ENCODE peak calls at places on chromosomes 4 and X, in eight cellular contexts. One of them, this sample, is unnamed.

GRCh38 chr4:72701987-72702819 is 133.2 kb upstream of the ADAMTS3 start:
- DNase-seq in DMS 273 treated with DMSO at 0.1 percent for 48 hours: no peak
- DNase-seq in aorta: no peak
- DNase-seq in left ventricle myocardium inferior: no peak
- DNase-seq in IMR-90: peak
- DNase-seq in cardiac fibroblast: peak
- DNase-seq in anterior cingulate cortex: no peak
- DNase-seq in Karpas-422: peak
- DNase-seq in this sample: no peak

GRCh38 chr4:60400599-60400998 is 799.5 kb upstream of the ADGRL3 start:
- DNase-seq in DMS 273 treated with DMSO at 0.1 percent for 48 hours: no peak
- DNase-seq in aorta: no peak
- DNase-seq in left ventricle myocardium inferior: no peak
- DNase-seq in IMR-90: no peak
- DNase-seq in cardiac fibroblast: no peak
- DNase-seq in anterior cingulate cortex: no peak
- DNase-seq in Karpas-422: no peak
- DNase-seq in this sample: no peak

GRCh38 chrX:35380808-35381700 is 417.1 kb upstream of the MAGEB16 start:
- DNase-seq in DMS 273 treated with DMSO at 0.1 percent for 48 hours: no peak
- DNase-seq in aorta: no peak
- DNase-seq in left ventricle myocardium inferior: no peak
- DNase-seq in IMR-90: peak
- DNase-seq in cardiac fibroblast: peak
- DNase-seq in anterior cingulate cortex: no peak
- DNase-seq in Karpas-422: peak
- DNase-seq in this sample: no peak

GRCh38 chr4:111943796-111944203 is 201.5 kb upstream of the FAM241A start:
- DNase-seq in DMS 273 treated with DMSO at 0.1 percent for 48 hours: no peak
- DNase-seq in aorta: no peak
- DNase-seq in left ventricle myocardium inferior: no peak
- DNase-seq in IMR-90: no peak
- DNase-seq in cardiac fibroblast: peak
- DNase-seq in anterior cingulate cortex: no peak
- DNase-seq in Karpas-422: peak
- DNase-seq in this sample: no peak

GRCh38 chrX:120514236-120514635 is 45.1 kb upstream of the LAMP2 start:
- DNase-seq in DMS 273 treated with DMSO at 0.1 percent for 48 hours: no peak
- DNase-seq in aorta: no peak
- DNase-seq in left ventricle myocardium inferior: no peak
- DNase-seq in IMR-90: peak
- DNase-seq in cardiac fibroblast: peak
- DNase-seq in anterior cingulate cortex: no peak
- DNase-seq in Karpas-422: peak
- DNase-seq in this sample: no peak

GRCh38 chrX:120251471-120252011 is 929 bp downstream of the ZBTB33 start:
- DNase-seq in DMS 273 treated with DMSO at 0.1 percent for 48 hours: no peak
- DNase-seq in aorta: peak
- DNase-seq in left ventricle myocardium inferior: no peak
- DNase-seq in IMR-90: peak
- DNase-seq in cardiac fibroblast: peak
- DNase-seq in anterior cingulate cortex: peak
- DNase-seq in Karpas-422: peak
- DNase-seq in this sample: peak

GRCh38 chr4:148004228-148004813 is 272.4 kb downstream of the ARHGAP10 start:
- DNase-seq in DMS 273 treated with DMSO at 0.1 percent for 48 hours: no peak
- DNase-seq in aorta: no peak
- DNase-seq in left ventricle myocardium inferior: peak
- DNase-seq in IMR-90: no peak
- DNase-seq in cardiac fibroblast: peak
- DNase-seq in anterior cingulate cortex: no peak
- DNase-seq in Karpas-422: no peak
- DNase-seq in this sample: no peak

GRCh38 chr4:114077610-114078009 is 98.2 kb upstream of the ARSJ start:
- DNase-seq in DMS 273 treated with DMSO at 0.1 percent for 48 hours: no peak
- DNase-seq in aorta: no peak
- DNase-seq in left ventricle myocardium inferior: no peak
- DNase-seq in IMR-90: peak
- DNase-seq in cardiac fibroblast: peak
- DNase-seq in anterior cingulate cortex: no peak
- DNase-seq in Karpas-422: no peak
- DNase-seq in this sample: no peak

GRCh38 chrX:36414056-36414455 is 494.5 kb downstream of the CFAP47 start:
- DNase-seq in DMS 273 treated with DMSO at 0.1 percent for 48 hours: no peak
- DNase-seq in aorta: no peak
- DNase-seq in left ventricle myocardium inferior: no peak
- DNase-seq in IMR-90: no peak
- DNase-seq in cardiac fibroblast: no peak
- DNase-seq in anterior cingulate cortex: no peak
- DNase-seq in Karpas-422: no peak
- DNase-seq in this sample: no peak

GRCh38 chrX:9690046-9690445 is 75.6 kb downstream of the GPR143 start:
- DNase-seq in DMS 273 treated with DMSO at 0.1 percent for 48 hours: no peak
- DNase-seq in aorta: no peak
- DNase-seq in left ventricle myocardium inferior: no peak
- DNase-seq in IMR-90: no peak
- DNase-seq in cardiac fibroblast: no peak
- DNase-seq in anterior cingulate cortex: no peak
- DNase-seq in Karpas-422: no peak
- DNase-seq in this sample: no peak

GRCh38 chr4:166675411-166675810 is 558.9 kb downstream of the SPOCK3 start:
- DNase-seq in DMS 273 treated with DMSO at 0.1 percent for 48 hours: no peak
- DNase-seq in aorta: no peak
- DNase-seq in left ventricle myocardium inferior: no peak
- DNase-seq in IMR-90: no peak
- DNase-seq in cardiac fibroblast: peak
- DNase-seq in anterior cingulate cortex: no peak
- DNase-seq in Karpas-422: no peak
- DNase-seq in this sample: no peak

GRCh38 chr4:40301592-40301991 is 33.5 kb upstream of the CHRNA9 start:
- DNase-seq in DMS 273 treated with DMSO at 0.1 percent for 48 hours: no peak
- DNase-seq in aorta: no peak
- DNase-seq in left ventricle myocardium inferior: no peak
- DNase-seq in IMR-90: no peak
- DNase-seq in cardiac fibroblast: no peak
- DNase-seq in anterior cingulate cortex: no peak
- DNase-seq in Karpas-422: peak
- DNase-seq in this sample: no peak